ENCODE peak calls at places on chromosome 16, in seven cellular contexts. F is mucosa of descending colon; N is Kasumi-1; J is GM13977; B is CD4-positive, alpha-beta T cell; T is mesendoderm; M is NCI-H460. X is an unnamed sample.

GRCh38 chr16:88634141-88634993 is 4.0 kb upstream of the IL17C start:
- DNase-seq in T (peak; percentile 80), M (no peak), F (peak; percentile 75), B (no peak), N (no peak), J (peak; percentile 87), X (no peak)

GRCh38 chr16:19138601-19139000 is 24.8 kb downstream of the ITPRIPL2 start:
- DNase-seq in B (no peak), T (peak; percentile 65), N (no peak), J (no peak), F (peak; percentile 51), M (peak; percentile 72), X (no peak)

GRCh38 chr16:74450236-74450635 is 29.0 kb upstream of the CLEC18B start:
- DNase-seq in B (no peak), M (no peak), J (no peak), T (no peak), N (no peak), F (no peak), X (no peak)

GRCh38 chr16:46673320-46674013 is 15.5 kb downstream of the VPS35 start:
- DNase-seq in N (peak; percentile 78), M (peak; percentile 69), B (peak; percentile 44), J (peak; percentile 47), T (peak; percentile 86), F (no peak), X (no peak)

GRCh38 chr16:23244122-23244521 is 58.0 kb upstream of the SCNN1B start:
- DNase-seq in J (no peak), N (no peak), B (no peak), T (peak; percentile 7), M (no peak), F (no peak), X (no peak)

GRCh38 chr16:16857603-16858283 is 478.8 kb downstream of the NPIPA7 start:
- DNase-seq in F (no peak), M (peak; percentile 83), B (no peak), J (no peak), N (no peak), T (peak; percentile 91), X (no peak)

GRCh38 chr16:81521141-81521626 is 76.6 kb downstream of the CMIP start:
- DNase-seq in T (peak; percentile 49), B (peak; percentile 79), J (peak; percentile 73), N (no peak), F (peak; percentile 53), M (no peak), X (no peak)

GRCh38 chr16:23286131-23286532 is 16.0 kb upstream of the SCNN1B start:
- DNase-seq in F (no peak), B (no peak), M (no peak), T (no peak), N (no peak), J (no peak), X (no peak)

GRCh38 chr16:57146735-57147134 is 39.1 kb downstream of the PSME3IP1 start:
- DNase-seq in B (no peak), M (no peak), F (no peak), T (peak; percentile 72), N (peak; percentile 6), J (no peak), X (no peak)